ENCODE peak calls at places on chromosomes 4 and X, in ten cellular contexts. D is neuronal stem cell; L is HT1080; N is NCI-H774; F is hippocampal formation; K is transverse colon; X is activated CD4-positive, CD25-positive, alpha-beta regulatory T cell; A is uterus; P is NCI-H2171 treated with DMSO at 0.1 percent for 48 hours; R is sigmoid colon. I is an unnamed sample.
A peak's percentile ranks its signal among the peaks of the same experiment; 100 is the strongest.

GRCh38 chr4:76989391-76990061 is 40.0 kb downstream of the SEPTIN11 start:
- DNase-seq in R (no peak), L (no peak), P (no peak), N (no peak), D (no peak), F (no peak), X (peak; percentile 3), A (no peak), K (peak; percentile 54), I (no peak)

GRCh38 chr4:3767569-3768288 is 1.5 kb downstream of the ADRA2C start:
- DNase-seq in A (no peak), N (no peak), P (no peak), D (peak; percentile 38), R (no peak), X (no peak), L (no peak), K (peak; percentile 15), F (no peak), I (no peak)

GRCh38 chr4:30716158-30716557 is 4.0 kb upstream of the PCDH7 start:
- DNase-seq in D (peak; percentile 21), X (no peak), A (no peak), R (no peak), F (no peak), L (no peak), K (no peak), P (no peak), N (no peak), I (no peak)

GRCh38 chr4:10584042-10584441 is 100.5 kb downstream of the CLNK start:
- DNase-seq in A (no peak), L (peak; percentile 70), D (no peak), F (no peak), P (no peak), N (no peak), K (peak; percentile 28), R (no peak), X (no peak), I (no peak)

GRCh38 chr4:3373468-3373867 is 68.3 kb upstream of the HGFAC start:
- DNase-seq in N (no peak), F (no peak), K (no peak), X (no peak), D (no peak), R (no peak), P (no peak), A (no peak), L (no peak), I (no peak)

GRCh38 chrX:24982306-24982965 is 33.3 kb downstream of the ARX start:
- DNase-seq in R (no peak), P (peak; percentile 11), D (no peak), A (no peak), F (no peak), K (no peak), X (no peak), N (no peak), L (peak; percentile 9), I (no peak)

GRCh38 chr4:6781561-6781960 is 966 bp upstream of the KIAA0232 start:
- DNase-seq in N (no peak), P (no peak), X (no peak), K (no peak), A (peak; percentile 8), R (no peak), F (no peak), D (no peak), L (no peak), I (no peak)

GRCh38 chr4:1777822-1778641 is 15.1 kb upstream of the FGFR3 start:
- DNase-seq in N (no peak), D (peak; percentile 88), X (no peak), K (no peak), F (peak; percentile 44), A (no peak), L (peak; percentile 61), R (no peak), P (peak; percentile 25), I (no peak)

GRCh38 chr4:80963051-80963450 is 67.5 kb upstream of the BMP3 start:
- DNase-seq in L (peak; percentile 29), F (no peak), N (no peak), R (no peak), X (no peak), K (no peak), D (no peak), P (no peak), A (no peak), I (no peak)

GRCh38 chr4:24249972-24250371 is 334.4 kb downstream of the DHX15 start:
- DNase-seq in P (no peak), D (no peak), L (no peak), F (no peak), A (no peak), K (no peak), N (no peak), R (no peak), X (no peak), I (no peak)

GRCh38 chrX:115582871-115583729 is 22.1 kb downstream of the PLS3 start:
- DNase-seq in K (no peak), P (no peak), N (no peak), D (no peak), F (no peak), A (no peak), X (no peak), R (no peak), L (peak; percentile 21), I (no peak)

I was measured in Right ventricle myocardium superior.